ENCODE peak calls at places on chromosomes 6 and 20, in nine cellular contexts. W, K, B, Z, U, T, M, D and S are unnamed samples.

GRCh38 chr6:6631526-6632276 is 43.2 kb downstream of the LY86 start:
- DNase-seq in W (no peak), K (no peak), B (no peak), Z (no peak), U (no peak), T (no peak), M (no peak), D (no peak), S (no peak)

GRCh38 chr6:13724174-13724573 is 12.5 kb upstream of the RANBP9 start:
- DNase-seq in W (no peak), K (no peak), B (no peak), Z (no peak), U (no peak), T (no peak), M (no peak), D (no peak), S (no peak)

GRCh38 chr6:3410385-3411360 is 46.2 kb downstream of the SLC22A23 start:
- DNase-seq in W (peak; percentile 73), K (peak; percentile 30), B (peak; percentile 68), Z (peak; percentile 48), U (peak; percentile 83), T (peak; percentile 97), M (peak; percentile 79), D (no peak), S (peak; percentile 60)

GRCh38 chr6:138005846-138006245 is 101.4 kb downstream of the PERP start:
- DNase-seq in W (no peak), K (no peak), B (no peak), Z (no peak), U (no peak), T (no peak), M (no peak), D (no peak), S (no peak)

GRCh38 chr20:42604998-42605970 is 584.4 kb downstream of the PTPRT start:
- DNase-seq in W (no peak), K (no peak), B (no peak), Z (no peak), U (no peak), T (no peak), M (no peak), D (no peak), S (no peak)

GRCh38 chr6:40328376-40328987 is 258.7 kb downstream of the LRFN2 start:
- DNase-seq in W (no peak), K (no peak), B (no peak), Z (no peak), U (peak; percentile 62), T (peak; percentile 91), M (peak; percentile 13), D (no peak), S (peak; percentile 76)

GRCh38 chr6:36962874-36963273 is 8.3 kb downstream of the PI16 start:
- DNase-seq in W (peak; percentile 71), K (peak; percentile 48), B (peak; percentile 80), Z (peak; percentile 51), U (no peak), T (peak; percentile 98), M (peak; percentile 72), D (peak; percentile 90), S (peak; percentile 76)

GRCh38 chr6:156418253-156418652 is 358.9 kb upstream of the ARID1B start:
- DNase-seq in W (no peak), K (no peak), B (no peak), Z (no peak), U (no peak), T (no peak), M (no peak), D (no peak), S (no peak)

GRCh38 chr6:75493400-75494064 is at the start of gene FILIP1:
- DNase-seq in W (no peak), K (no peak), B (peak; percentile 87), Z (peak; percentile 87), U (no peak), T (peak; percentile 27), M (no peak), D (no peak), S (no peak)

GRCh38 chr6:31225735-31226134 is 46.2 kb downstream of the HLA-C start:
- DNase-seq in W (no peak), K (no peak), B (no peak), Z (no peak), U (no peak), T (no peak), M (no peak), D (no peak), S (no peak)

GRCh38 chr6:55748880-55749279 is 126.5 kb downstream of the BMP5 start:
- DNase-seq in W (no peak), K (no peak), B (no peak), Z (no peak), U (no peak), T (no peak), M (no peak), D (no peak), S (no peak)

GRCh38 chr6:3438190-3439167 is 18.4 kb downstream of the SLC22A23 start:
- DNase-seq in W (no peak), K (no peak), B (peak; percentile 84), Z (peak; percentile 91), U (no peak), T (no peak), M (no peak), D (no peak), S (no peak)

GRCh38 chr6:107976267-107976783 is 18.3 kb upstream of the SEC63 start:
- DNase-seq in W (no peak), K (no peak), B (no peak), Z (no peak), U (no peak), T (no peak), M (no peak), D (no peak), S (no peak)

DNA sequence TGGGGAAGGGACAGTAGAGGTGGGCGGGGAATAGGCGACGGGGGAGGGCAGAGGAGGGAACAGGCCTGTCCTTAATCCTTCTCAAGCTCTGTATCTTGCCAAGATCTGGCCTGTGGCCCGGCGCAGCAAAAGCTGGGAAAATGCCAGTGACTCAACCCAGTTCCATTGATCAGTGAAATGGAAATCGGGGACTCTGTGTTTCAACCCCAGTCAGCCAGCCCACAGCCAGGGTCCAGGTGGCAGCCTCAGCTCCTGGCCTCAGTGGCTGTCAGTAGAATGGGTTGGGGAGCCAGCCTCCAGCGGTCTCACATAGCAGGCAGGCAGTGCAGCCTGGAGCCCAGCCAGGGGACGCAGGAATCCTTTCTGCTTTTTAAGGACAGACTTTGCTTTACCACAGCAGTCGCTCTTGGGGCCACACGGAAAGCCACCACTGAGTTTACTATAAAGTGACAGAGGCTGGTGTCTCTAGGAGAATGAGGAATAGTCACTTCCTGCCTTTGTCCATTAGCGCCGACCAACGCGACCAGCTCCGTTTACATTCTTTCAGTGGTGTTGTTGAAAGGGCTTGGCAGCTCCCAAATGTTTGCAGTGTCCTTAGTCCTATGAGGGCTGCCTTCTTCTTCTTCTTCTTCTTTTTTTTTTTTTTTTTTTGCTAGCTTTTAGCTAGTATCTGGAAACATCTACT is 128.1 kb downstream of the RIN2 start:
- DNase-seq in W (no peak), K (no peak), B (peak; percentile 79), Z (peak; percentile 16), U (no peak), T (peak; percentile 7), M (no peak), D (no peak), S (peak; percentile 63)
- H3K27ac ChIP-seq in W (no peak overlapping the region), K (no peak overlapping the region), B (peak overlapping the region; percentile 87), Z (no peak overlapping the region), U (no peak overlapping the region), T (no peak overlapping the region), M (no peak overlapping the region), D (peak overlapping the region; percentile 89), S (peak overlapping the region; percentile 82)

DNA sequence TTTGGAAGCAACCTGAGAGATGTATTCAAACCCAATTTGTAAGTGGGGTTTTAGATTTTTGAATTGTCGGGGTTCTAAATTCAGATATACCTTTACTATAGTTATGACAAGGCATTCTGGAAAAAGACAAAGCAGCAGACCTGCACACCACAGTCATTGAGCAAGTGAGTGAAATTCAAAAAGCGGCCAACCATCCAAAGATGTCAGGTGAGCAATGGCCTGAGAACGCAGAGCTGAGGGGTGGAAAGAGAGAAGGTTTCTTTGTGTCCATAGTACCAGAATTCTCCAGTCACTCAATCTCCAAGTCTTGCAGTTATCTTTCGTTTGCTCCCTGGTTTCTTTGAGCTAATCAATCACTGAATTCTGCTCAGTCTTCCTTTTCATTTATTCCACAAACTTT is 1.8 kb upstream of the FRK start:
- DNase-seq in W (no peak), K (no peak), B (no peak), Z (no peak), U (no peak), T (no peak), M (no peak), D (no peak), S (no peak)
- H3K27ac ChIP-seq in W (no peak overlapping the region), K (no peak overlapping the region), B (no peak overlapping the region), Z (no peak overlapping the region), U (no peak overlapping the region), T (no peak overlapping the region), M (no peak overlapping the region), D (no peak overlapping the region), S (no peak overlapping the region)

GRCh38 chr6:113433506-113433991 is 423.6 kb upstream of the MARCKS start:
- DNase-seq in W (no peak), K (no peak), B (peak; percentile 84), Z (no peak), U (no peak), T (no peak), M (no peak), D (no peak), S (peak; percentile 64)

GRCh38 chr6:113437571-113437970 is 419.6 kb upstream of the MARCKS start:
- DNase-seq in W (no peak), K (no peak), B (no peak), Z (no peak), U (no peak), T (no peak), M (no peak), D (no peak), S (no peak)

GRCh38 chr6:113434641-113435040 is 422.5 kb upstream of the MARCKS start:
- DNase-seq in W (no peak), K (no peak), B (no peak), Z (no peak), U (no peak), T (no peak), M (no peak), D (no peak), S (no peak)

GRCh38 chr6:113428702-113429101 is 428.4 kb upstream of the MARCKS start:
- DNase-seq in W (no peak), K (no peak), B (no peak), Z (peak; percentile 20), U (no peak), T (no peak), M (no peak), D (no peak), S (no peak)

GRCh38 chr6:113432729-113433505 is 424.2 kb upstream of the MARCKS start:
- DNase-seq in W (no peak), K (no peak), B (no peak), Z (no peak), U (no peak), T (no peak), M (no peak), D (no peak), S (no peak)
- H3K27ac ChIP-seq in W (no peak overlapping the region), K (no peak overlapping the region), B (peak overlapping the region; percentile 51), Z (no peak overlapping the region), U (no peak overlapping the region), T (no peak overlapping the region), M (no peak overlapping the region), D (peak overlapping the region; percentile 53), S (peak overlapping the region; percentile 14)

DNA sequence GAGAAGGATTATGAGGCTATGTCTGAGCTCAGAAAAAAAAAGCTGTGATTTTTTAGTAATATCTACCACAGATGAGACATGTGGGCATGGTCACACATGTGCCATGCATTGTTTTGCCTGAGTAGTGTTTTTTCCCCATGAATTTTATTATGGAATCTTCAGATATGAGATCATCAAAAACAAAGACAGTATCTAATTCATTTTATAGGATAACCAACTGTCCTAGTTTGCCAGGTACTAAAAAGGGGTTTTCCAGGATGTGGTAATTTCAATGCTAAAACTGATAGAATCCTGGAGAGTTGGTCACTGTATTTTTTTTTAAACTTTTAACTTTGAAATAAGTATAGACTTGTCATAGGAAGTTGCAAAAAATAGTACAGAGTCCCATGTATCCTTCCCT is 127.4 kb upstream of the MAP3K7 start:
- DNase-seq in W (no peak), K (no peak), B (no peak), Z (no peak), U (no peak), T (no peak), M (no peak), D (no peak), S (no peak)
- H3K27ac ChIP-seq in W (no peak overlapping the region), K (no peak overlapping the region), B (no peak overlapping the region), Z (no peak overlapping the region), U (no peak overlapping the region), T (no peak overlapping the region), M (no peak overlapping the region), D (no peak overlapping the region), S (no peak overlapping the region)